ENCODE peak calls at places on chromosomes 13 and 19, in eight cellular contexts. Y is mucosa of descending colon, D is neural crest cell, I is Caco-2, M is cardiac muscle cell, R is GM10248, P is ovary, Z is sigmoid colon. F is an unnamed sample.

GRCh38 chr13:67119481-67119883 is 110.7 kb downstream of the PCDH9 start:
- DNase-seq in Y (no peak), D (no peak), I (no peak), M (peak), R (no peak), P (no peak), Z (no peak), F (peak)

GRCh38 chr19:17765069-17765618 is 13.9 kb downstream of the FCHO1 start:
- DNase-seq in Y (peak), D (no peak), I (no peak), M (no peak), R (no peak), P (no peak), Z (peak), F (no peak)

GRCh38 chr13:87274209-87274819 is 396.9 kb upstream of the SLITRK5 start:
- DNase-seq in Y (peak), D (peak), I (peak), M (peak), R (peak), P (no peak), Z (no peak), F (peak)

GRCh38 chr13:48043789-48044503 is 6.4 kb downstream of the NUDT15 start:
- DNase-seq in Y (no peak), D (no peak), I (no peak), M (peak), R (no peak), P (no peak), Z (no peak), F (peak)

GRCh38 chr19:33376423-33376822 is 2.9 kb downstream of the CEBPG start:
- DNase-seq in Y (peak), D (no peak), I (no peak), M (peak), R (no peak), P (peak), Z (peak), F (peak)

GRCh38 chr13:104782741-104783140 is 1716.5 kb upstream of the SLC10A2 start:
- DNase-seq in Y (no peak), D (no peak), I (no peak), M (no peak), R (no peak), P (no peak), Z (no peak), F (no peak)

GRCh38 chr19:28862238-28862637 is 350.7 kb downstream of the UQCRFS1 start:
- DNase-seq in Y (no peak), D (no peak), I (no peak), M (no peak), R (no peak), P (no peak), Z (no peak), F (no peak)

GRCh38 chr19:48900477-48901452 is 653 bp downstream of the NUCB1 start:
- DNase-seq in Y (no peak), D (no peak), I (no peak), M (peak), R (no peak), P (peak), Z (peak), F (peak)

GRCh38 chr19:16268676-16269319 is 55.8 kb upstream of the KLF2 start:
- DNase-seq in Y (no peak), D (no peak), I (no peak), M (no peak), R (no peak), P (no peak), Z (no peak), F (no peak)

DNA sequence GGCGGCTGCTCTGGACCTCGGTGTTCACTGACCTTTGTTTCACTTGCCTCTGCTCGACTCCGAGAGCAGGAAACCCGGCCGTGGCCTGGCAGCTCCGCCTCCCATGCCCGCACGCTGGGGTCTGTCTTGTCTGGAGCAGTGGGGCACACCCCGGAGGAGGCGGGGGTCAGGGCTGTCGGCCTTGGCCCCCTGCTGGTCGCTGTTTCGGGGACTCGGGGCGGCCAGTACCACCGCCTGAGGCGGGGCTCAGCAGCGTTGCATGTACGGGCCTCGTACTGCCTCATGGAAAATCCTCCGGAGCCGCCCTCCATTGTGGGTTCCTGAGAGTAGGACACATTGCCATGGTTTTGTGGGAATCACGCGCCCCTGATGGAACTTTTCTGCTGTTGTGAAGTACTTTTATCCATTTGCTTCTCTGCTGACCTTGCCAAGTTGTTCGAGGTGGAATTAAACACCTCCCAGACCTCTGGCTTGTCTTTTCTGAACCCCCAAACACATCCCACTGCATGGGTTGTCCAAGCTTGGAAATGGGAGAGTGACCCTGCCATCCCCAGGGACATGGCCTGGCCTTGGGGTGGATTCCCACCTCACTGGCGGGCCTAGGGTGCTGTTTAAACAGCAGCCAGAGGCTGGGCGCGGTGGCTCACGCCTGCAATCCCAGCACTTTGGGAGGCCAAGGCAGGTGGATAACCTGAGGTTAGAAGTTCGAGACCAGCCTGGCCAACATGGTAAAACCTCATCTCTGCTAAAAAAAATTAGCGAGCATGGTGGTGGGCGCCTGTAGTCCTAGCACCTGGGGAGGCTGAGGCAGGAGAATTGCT is 5.5 kb upstream of the NDUFS7 start:
- DNase-seq in Y (no peak), D (no peak), I (no peak), M (no peak), R (no peak), P (no peak), Z (no peak), F (no peak)
- TF ChIP-seq CTCF in Y (no peak), D (peak), I (no peak), M (no peak), R (no peak), P (no peak), Z (no peak), F (no peak)

DNA sequence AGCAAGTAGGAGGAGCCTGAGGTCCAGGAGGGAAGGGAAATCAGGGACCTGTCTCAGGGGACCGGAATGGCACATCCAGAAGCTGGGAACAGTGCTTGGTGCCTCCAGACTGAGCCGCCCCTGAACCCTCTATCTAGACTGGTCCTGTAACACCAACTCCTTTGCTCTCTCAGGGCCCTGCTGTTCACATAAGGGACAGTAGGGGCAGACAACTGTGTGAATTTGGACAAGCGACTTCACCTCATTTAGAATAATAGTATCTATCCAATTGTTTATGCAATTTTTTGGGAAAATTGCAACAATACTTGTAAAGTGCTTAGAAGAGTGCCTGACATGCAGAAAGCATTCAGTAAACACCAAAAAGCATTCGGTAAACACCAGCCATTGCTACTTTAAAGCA is 14.0 kb downstream of the SYMPK start:
- DNase-seq in Y (no peak), D (no peak), I (no peak), M (peak), R (no peak), P (no peak), Z (no peak), F (no peak)
- TF ChIP-seq CTCF in Y (no peak), D (peak), I (peak), M (peak), R (peak), P (no peak), Z (no peak), F (peak)

GRCh38 chr13:114234266-114234644 is 442 bp upstream of the CDC16 start:
- DNase-seq in Y (no peak), D (no peak), I (no peak), M (no peak), R (no peak), P (no peak), Z (no peak), F (no peak)

GRCh38 chr13:114235697-114236096 is 1.0 kb downstream of the CDC16 start:
- DNase-seq in Y (peak), D (no peak), I (no peak), M (no peak), R (no peak), P (no peak), Z (no peak), F (no peak)

GRCh38 chr13:114237415-114238112 is 2.9 kb downstream of the CDC16 start:
- DNase-seq in Y (no peak), D (no peak), I (no peak), M (no peak), R (no peak), P (no peak), Z (no peak), F (no peak)

GRCh38 chr13:114236224-114236623 is 1.5 kb downstream of the CDC16 start:
- DNase-seq in Y (no peak), D (no peak), I (no peak), M (no peak), R (no peak), P (no peak), Z (no peak), F (no peak)

GRCh38 chr13:114234645-114235421 is at the start of gene CDC16:
- DNase-seq in Y (peak), D (peak), I (peak), M (peak), R (peak), P (peak), Z (peak), F (peak)
- TF ChIP-seq CTCF in Y (peak), D (peak), I (no peak), M (no peak), R (no peak), P (no peak), Z (no peak), F (no peak)

GRCh38 chr19:10294368-10294697 is 4.6 kb downstream of the ICAM5 start:
- DNase-seq in Y (no peak), D (no peak), I (no peak), M (no peak), R (no peak), P (no peak), Z (no peak), F (no peak)

GRCh38 chr19:10295305-10295846 is 5.6 kb downstream of the ICAM5 start:
- DNase-seq in Y (peak), D (no peak), I (no peak), M (peak), R (peak), P (no peak), Z (no peak), F (no peak)

GRCh38 chr19:10305139-10305806 is 4.3 kb downstream of the ZGLP1 start:
- DNase-seq in Y (no peak), D (no peak), I (no peak), M (peak), R (no peak), P (no peak), Z (no peak), F (no peak)

GRCh38 chr19:10295847-10296591 is 6.3 kb downstream of the ICAM5 start:
- DNase-seq in Y (no peak), D (no peak), I (no peak), M (no peak), R (no peak), P (no peak), Z (no peak), F (no peak)

DNA sequence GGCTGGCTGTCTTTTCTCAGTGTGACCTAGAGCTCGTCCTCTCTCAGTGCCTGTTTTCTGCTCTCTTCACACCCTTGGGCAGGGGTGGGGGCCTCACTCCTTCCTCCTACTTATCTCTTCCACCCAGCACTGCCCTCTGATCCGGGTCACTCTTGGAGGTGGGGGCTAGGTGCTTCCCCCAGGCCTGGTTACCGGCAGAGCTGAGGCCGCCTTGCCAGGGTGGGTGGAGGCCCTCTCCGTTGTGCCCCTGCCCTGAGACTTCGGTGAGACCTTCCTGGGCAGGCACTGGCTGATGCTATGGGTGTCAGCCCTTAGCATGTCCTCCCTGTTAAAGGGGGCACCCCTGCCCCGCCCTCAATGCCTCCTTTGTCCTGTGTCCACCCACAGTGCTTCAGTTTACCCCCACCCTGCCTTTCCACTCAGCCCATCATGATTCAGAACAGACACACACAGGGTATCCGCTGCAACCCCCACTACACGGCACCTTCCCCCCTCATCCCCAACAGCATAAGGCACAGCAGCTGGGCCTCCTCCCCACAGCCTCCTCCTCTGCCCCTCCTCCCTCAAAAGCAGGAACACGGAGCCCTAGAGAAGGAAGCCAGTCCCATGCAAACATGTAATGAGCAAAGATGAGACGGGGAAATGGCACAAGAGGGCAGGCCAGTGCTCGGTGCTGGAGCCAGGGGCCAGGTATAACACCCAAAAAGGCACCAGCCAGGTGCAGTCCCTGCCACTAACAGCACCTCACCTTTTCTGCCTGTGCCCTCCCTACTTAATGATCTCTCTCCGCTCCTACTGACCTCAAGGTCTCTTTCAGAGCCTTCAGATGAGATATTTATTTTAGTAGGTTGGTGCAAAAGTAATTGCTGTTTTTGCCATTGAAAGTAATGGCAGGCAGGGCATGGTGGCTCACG is 9.8 kb downstream of the ZGLP1 start:
- DNase-seq in Y (no peak), D (no peak), I (no peak), M (no peak), R (no peak), P (no peak), Z (no peak), F (no peak)
- TF ChIP-seq CTCF in Y (no peak), D (no peak), I (no peak), M (no peak), R (no peak), P (no peak), Z (no peak), F (no peak)

GRCh38 chr13:82719987-82720386 is 1162.3 kb downstream of the SLITRK1 start:
- DNase-seq in Y (no peak), D (no peak), I (no peak), M (no peak), R (no peak), P (no peak), Z (no peak), F (no peak)
- TF ChIP-seq CTCF in Y (no peak), D (no peak), I (no peak), M (no peak), R (no peak), P (no peak), Z (no peak), F (no peak)

DNA sequence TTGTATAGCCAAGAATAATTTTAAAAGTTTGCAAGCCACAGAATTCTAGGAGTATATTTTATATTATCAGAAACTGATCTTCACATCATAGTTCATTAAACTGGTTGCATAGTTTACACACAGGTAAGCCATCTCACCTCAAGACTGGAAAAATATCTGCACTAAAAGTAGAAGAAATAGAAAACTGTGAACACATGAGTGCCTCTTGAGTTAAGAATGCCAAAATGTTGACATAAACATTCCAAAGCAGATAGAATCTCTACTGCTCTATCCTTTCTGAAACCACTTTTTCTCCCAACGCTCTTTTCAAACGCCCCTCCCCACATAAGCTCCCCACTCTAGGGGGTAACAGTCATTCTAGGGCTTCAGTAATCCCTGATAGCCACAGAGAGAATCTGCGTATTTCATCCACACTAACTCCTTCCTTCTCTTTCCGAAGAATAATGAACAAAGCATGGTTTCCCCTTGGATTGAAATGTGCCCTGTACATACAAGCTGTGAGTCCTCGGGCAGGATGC is 201.5 kb downstream of the IRS2 start:
- DNase-seq in Y (no peak), D (no peak), I (no peak), M (no peak), R (no peak), P (no peak), Z (no peak), F (no peak)
- TF ChIP-seq CTCF in Y (no peak), D (no peak), I (no peak), M (no peak), R (no peak), P (no peak), Z (no peak), F (no peak)

DNA sequence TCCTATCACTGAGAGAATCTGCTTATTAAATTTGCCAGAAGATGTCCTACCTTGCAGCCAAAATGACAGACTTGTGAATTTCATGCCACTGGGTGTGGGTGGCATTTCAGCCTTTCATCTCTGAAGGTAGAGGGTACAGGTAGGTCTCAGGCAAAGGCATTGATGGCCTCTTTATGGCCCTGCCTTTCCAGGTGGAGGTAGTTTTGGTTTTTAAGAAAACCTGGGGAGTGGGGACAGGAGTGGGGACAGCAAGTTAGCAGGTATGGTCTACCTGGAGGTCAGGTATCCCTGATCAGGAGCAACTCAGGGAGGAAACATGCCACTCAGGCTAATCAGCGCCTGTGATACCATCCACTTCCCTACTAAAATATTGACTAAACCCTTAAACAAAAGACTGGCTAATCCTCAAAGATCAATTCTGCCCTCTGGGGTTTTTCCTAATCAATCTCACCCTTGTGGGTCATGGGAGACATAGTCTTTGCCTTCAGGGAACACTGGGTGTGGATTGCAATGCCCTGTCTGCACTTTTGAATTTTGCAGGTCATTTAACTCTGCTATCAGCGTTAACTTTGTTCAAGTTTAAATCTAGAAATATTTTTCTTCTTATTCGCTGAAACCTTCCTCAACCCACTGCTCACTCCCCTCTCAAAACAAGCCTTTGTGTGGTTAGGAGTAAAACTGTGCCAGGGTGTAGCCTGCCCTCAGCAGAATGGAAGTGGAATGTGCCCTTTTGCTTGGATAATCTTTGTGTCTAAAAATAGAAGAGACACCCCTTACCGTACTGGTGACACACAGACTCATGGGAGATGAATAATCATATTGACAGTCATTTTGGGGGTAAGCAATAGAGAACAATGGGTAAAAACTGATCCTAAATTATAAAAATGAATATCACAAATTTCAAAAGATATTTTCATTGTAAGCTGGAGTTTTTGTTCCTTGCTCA is 233.7 kb downstream of the COG6 start:
- DNase-seq in Y (no peak), D (no peak), I (no peak), M (peak), R (no peak), P (no peak), Z (no peak), F (no peak)
- TF ChIP-seq CTCF in Y (no peak), D (no peak), I (no peak), M (no peak), R (no peak), P (no peak), Z (no peak), F (no peak)

GRCh38 chr19:44690131-44690440 is 8.9 kb upstream of the CEACAM16 start:
- DNase-seq in Y (no peak), D (no peak), I (no peak), M (no peak), R (no peak), P (no peak), Z (no peak), F (no peak)

GRCh38 chr19:44696939-44697669 is 1.8 kb upstream of the CEACAM16 start:
- DNase-seq in Y (no peak), D (no peak), I (no peak), M (no peak), R (no peak), P (no peak), Z (no peak), F (no peak)

GRCh38 chr19:44697670-44698034 is 1.3 kb upstream of the CEACAM16 start:
- DNase-seq in Y (no peak), D (no peak), I (no peak), M (no peak), R (no peak), P (no peak), Z (no peak), F (no peak)

GRCh38 chr19:44692379-44692721 is 6.6 kb upstream of the CEACAM16 start:
- DNase-seq in Y (no peak), D (no peak), I (no peak), M (no peak), R (no peak), P (no peak), Z (no peak), F (no peak)

GRCh38 chr19:44694184-44694579 is 4.8 kb upstream of the CEACAM16 start:
- DNase-seq in Y (no peak), D (no peak), I (no peak), M (no peak), R (no peak), P (no peak), Z (no peak), F (no peak)
- TF ChIP-seq CTCF in Y (no peak), D (peak), I (no peak), M (peak), R (no peak), P (no peak), Z (no peak), F (peak)

F was measured in astrocyte of the spinal cord.